ENCODE peak calls at places on chromosomes 16 and 17, in eight cellular contexts. O is HepG2, D is prostate gland, Y is heart right ventricle, X is NT2/D1, B is SK-N-SH, J is tibial artery, F is aorta. I is an unnamed sample.
A peak's percentile ranks its signal among the peaks of the same experiment; 100 is the strongest.

GRCh38 chr16:68642436-68643064 is 2.6 kb upstream of the CDH3 start:
- DNase-seq in O (no peak), D (no peak), Y (no peak), X (peak; percentile 78), B (peak; percentile 72), J (no peak), F (no peak), I (peak; percentile 84)

GRCh38 chr17:43978078-43978477 is 24.3 kb upstream of the PYY start:
- DNase-seq in O (no peak), D (no peak), Y (no peak), X (no peak), B (no peak), J (no peak), F (no peak), I (no peak)

GRCh38 chr16:27718767-27719445 is 169.0 kb downstream of the KATNIP start:
- DNase-seq in O (peak; percentile 77), D (no peak), Y (no peak), X (no peak), B (peak; percentile 56), J (no peak), F (peak; percentile 35), I (peak; percentile 31)

GRCh38 chr17:9230861-9231260 is 209.6 kb downstream of the NTN1 start:
- DNase-seq in O (no peak), D (no peak), Y (no peak), X (no peak), B (no peak), J (no peak), F (no peak), I (no peak)

GRCh38 chr17:73283841-73284282 is 22.2 kb upstream of the CPSF4L start:
- DNase-seq in O (no peak), D (no peak), Y (no peak), X (peak; percentile 48), B (peak; percentile 92), J (peak; percentile 87), F (no peak), I (no peak)

GRCh38 chr16:2774161-2774891 is 2.8 kb downstream of the ELOB start:
- DNase-seq in O (no peak), D (no peak), Y (no peak), X (no peak), B (no peak), J (no peak), F (peak; percentile 65), I (peak; percentile 51)

GRCh38 chr17:2684549-2684948 is 27.0 kb downstream of the CLUH start:
- DNase-seq in O (no peak), D (no peak), Y (no peak), X (no peak), B (no peak), J (no peak), F (no peak), I (peak; percentile 44)

GRCh38 chr17:71024172-71024571 is 854.8 kb downstream of the KCNJ2 start:
- DNase-seq in O (no peak), D (no peak), Y (no peak), X (no peak), B (no peak), J (no peak), F (no peak), I (no peak)

GRCh38 chr17:50139950-50140885 is 10.3 kb upstream of the SAMD14 start:
- DNase-seq in O (peak; percentile 77), D (peak; percentile 63), Y (peak; percentile 82), X (no peak), B (peak; percentile 98), J (peak; percentile 89), F (peak; percentile 94), I (peak; percentile 88)

GRCh38 chr17:61179316-61179715 is 220.3 kb upstream of the TBX2 start:
- DNase-seq in O (peak; percentile 83), D (no peak), Y (no peak), X (no peak), B (no peak), J (no peak), F (no peak), I (no peak)

DNA sequence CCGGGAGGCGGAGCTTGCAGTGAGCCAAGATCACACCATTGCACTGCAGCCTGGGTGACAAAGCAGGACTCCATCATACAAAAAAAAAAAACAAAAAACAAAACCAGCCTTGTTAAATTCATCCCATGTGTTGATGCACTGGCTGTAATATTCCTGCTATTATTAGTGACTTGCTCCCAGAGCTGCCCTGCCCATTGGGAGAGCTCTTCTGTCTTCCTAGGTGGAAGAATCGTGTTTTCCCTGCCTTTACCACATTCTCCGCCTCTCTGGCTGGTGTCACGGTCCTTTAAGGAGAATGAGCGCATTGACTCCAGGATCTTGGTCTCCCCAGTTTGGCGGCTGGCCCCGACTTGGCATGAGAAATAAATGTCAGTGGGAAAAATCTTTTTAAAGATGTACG is 15.3 kb downstream of the RMI2 start:
- DNase-seq in O (no peak), D (no peak), Y (no peak), X (no peak), B (no peak), J (no peak), F (no peak), I (peak; percentile 36)
- H3K4me1 ChIP-seq in O (peaks cover 88% of the 10 kb centered on the region), D (peaks cover 2% of the 10 kb centered on the region), Y (peaks cover 84% of the 10 kb centered on the region), X (peaks cover 10% of the 10 kb centered on the region), B (peaks cover 16% of the 10 kb centered on the region), J (peaks cover 21% of the 10 kb centered on the region), F (peaks cover 4% of the 10 kb centered on the region), I (peaks cover 35% of the 10 kb centered on the region)

GRCh38 chr16:56196381-56196780 is 5.1 kb downstream of the GNAO1 start:
- DNase-seq in O (no peak), D (no peak), Y (no peak), X (no peak), B (no peak), J (no peak), F (no peak), I (no peak)
- H3K4me1 ChIP-seq in O (no peaks in the 10 kb centered on the region), D (no peaks in the 10 kb centered on the region), Y (peaks cover 62% of the 10 kb centered on the region), X (no peaks in the 10 kb centered on the region), B (peaks cover 11% of the 10 kb centered on the region), J (peaks cover 33% of the 10 kb centered on the region), F (no peaks in the 10 kb centered on the region), I (peaks cover 14% of the 10 kb centered on the region)

GRCh38 chr17:79778504-79779087 is 648 bp downstream of the CBX2 start:
- DNase-seq in O (no peak), D (no peak), Y (no peak), X (no peak), B (peak; percentile 87), J (no peak), F (peak; percentile 75), I (peak; percentile 70)

GRCh38 chr17:79777844-79778503 is at the start of gene CBX2:
- DNase-seq in O (peak; percentile 43), D (peak; percentile 61), Y (peak; percentile 78), X (no peak), B (peak; percentile 100), J (peak; percentile 84), F (peak; percentile 94), I (peak; percentile 90)

GRCh38 chr17:79775635-79776034 is 2.3 kb upstream of the CBX2 start:
- DNase-seq in O (no peak), D (no peak), Y (no peak), X (no peak), B (no peak), J (no peak), F (peak; percentile 19), I (no peak)

GRCh38 chr17:79776378-79777165 is 1.4 kb upstream of the CBX2 start:
- DNase-seq in O (peak; percentile 44), D (no peak), Y (no peak), X (no peak), B (no peak), J (no peak), F (peak; percentile 23), I (no peak)

DNA sequence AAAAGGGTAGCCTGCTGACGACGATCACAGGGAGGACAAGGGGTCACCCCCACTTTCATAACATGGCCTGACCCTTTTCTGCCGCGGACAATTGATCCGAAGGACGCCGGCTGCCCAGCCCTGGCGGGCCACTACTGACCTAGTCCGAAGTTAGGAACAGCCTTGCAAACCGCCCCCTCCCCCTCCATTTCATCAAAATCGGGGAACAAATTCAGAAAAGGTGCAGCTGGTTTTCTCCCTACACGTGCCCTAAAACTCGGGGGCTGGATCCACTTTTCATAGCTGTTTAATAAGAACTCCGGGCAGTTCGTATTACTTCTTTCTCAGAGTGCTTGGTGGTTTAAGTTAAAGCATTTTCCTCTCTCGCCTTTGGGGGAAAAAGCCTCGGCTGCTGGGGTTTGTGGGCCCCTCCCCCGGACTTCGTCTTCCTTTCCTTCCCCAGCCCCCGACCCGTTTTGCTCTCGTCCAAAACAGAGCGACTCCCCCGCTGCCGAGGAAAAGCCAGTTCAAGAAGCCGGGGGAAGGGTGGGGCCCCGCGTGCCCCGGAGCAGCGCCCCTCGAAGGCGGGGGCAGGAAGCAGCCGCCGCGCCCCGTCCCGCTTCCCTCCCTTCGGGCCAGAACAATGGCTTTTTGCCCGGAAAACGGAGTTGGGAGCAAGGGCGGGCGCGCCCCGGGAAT is 643 bp upstream of the CBX2 start:
- DNase-seq in O (peak; percentile 46), D (no peak), Y (peak; percentile 79), X (peak; percentile 49), B (no peak), J (no peak), F (peak; percentile 88), I (peak; percentile 81)
- H3K4me1 ChIP-seq in O (peaks cover 84% of the 10 kb centered on the region), D (peaks cover 7% of the 10 kb centered on the region), Y (peaks cover 21% of the 10 kb centered on the region), X (peaks cover 21% of the 10 kb centered on the region), B (peaks cover 20% of the 10 kb centered on the region), J (peaks cover 12% of the 10 kb centered on the region), F (no peaks in the 10 kb centered on the region), I (peaks cover 11% of the 10 kb centered on the region)

DNA sequence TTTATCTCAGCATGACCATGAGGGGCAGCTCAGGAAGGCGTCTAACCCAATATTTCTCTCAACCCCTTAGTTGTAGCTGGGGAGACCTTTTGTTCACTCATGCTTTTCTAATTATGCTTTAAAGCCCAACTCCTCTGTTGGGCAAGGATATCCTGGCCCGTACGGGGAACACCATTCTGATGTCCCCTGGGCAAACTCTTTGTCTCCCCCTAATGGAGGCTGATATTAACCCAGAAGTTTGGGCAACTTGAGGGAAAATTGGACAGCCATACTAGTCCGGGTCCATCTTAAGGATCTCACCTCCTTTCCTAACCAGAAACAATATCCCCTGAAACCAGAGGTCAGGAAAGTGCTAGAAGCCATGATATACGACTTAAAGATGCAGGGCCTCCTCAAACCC is 143.7 kb upstream of the COX10 start:
- DNase-seq in O (no peak), D (no peak), Y (no peak), X (no peak), B (no peak), J (no peak), F (no peak), I (no peak)
- H3K4me1 ChIP-seq in O (peaks cover 3% of the 10 kb centered on the region), D (no peaks in the 10 kb centered on the region), Y (peaks cover 4% of the 10 kb centered on the region), X (peaks cover 6% of the 10 kb centered on the region), B (no peaks in the 10 kb centered on the region), J (no peaks in the 10 kb centered on the region), F (no peaks in the 10 kb centered on the region), I (no peaks in the 10 kb centered on the region)

DNA sequence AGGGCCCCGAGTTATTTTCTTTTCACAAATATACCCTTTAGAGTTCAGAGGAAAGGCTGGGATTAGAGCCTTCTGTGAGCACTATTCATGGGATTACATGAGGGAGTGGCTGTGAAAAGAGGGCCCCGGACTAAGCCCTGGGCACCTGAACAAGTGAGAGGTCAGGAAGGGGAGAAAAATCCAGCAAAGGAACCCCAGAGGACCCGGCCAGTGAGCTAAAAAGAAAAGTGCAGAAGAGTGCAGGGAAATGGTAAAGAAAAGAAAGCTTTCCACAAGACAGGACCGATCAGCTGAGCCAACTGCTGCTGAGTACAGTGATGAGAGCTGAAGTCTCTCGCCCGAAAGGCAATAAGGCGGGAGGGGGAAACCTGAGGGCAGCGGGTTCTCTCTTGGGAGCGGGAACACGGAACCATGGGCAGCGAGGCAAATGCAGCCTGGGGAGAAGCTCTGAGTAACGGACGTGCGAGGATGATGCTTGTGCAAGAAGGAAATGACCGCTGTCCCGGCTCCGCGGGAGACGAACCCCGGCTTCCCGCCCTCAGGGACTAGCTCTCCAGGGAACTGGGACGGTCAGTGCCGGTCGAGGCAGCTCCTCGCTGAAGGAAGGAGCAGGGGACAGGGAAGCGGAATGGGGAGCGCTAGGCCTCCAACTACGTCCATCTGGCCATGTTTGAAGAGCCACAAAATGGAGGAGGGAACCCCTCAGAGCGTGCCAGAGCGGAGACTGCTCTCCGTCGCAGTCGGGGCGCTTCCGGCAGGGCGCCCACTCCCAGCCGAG is 665 bp upstream of the ALDH3A2 start:
- DNase-seq in O (peak; percentile 37), D (peak; percentile 45), Y (peak; percentile 72), X (no peak), B (no peak), J (peak; percentile 93), F (peak; percentile 90), I (peak; percentile 86)
- H3K4me1 ChIP-seq in O (peaks cover 74% of the 10 kb centered on the region), D (peaks cover 17% of the 10 kb centered on the region), Y (peaks cover 53% of the 10 kb centered on the region), X (peaks cover 2% of the 10 kb centered on the region), B (peaks cover 14% of the 10 kb centered on the region), J (peaks cover 43% of the 10 kb centered on the region), F (no peaks in the 10 kb centered on the region), I (peaks cover 31% of the 10 kb centered on the region)